ENCODE peak calls at places on chromosomes 11 and 22, in eight cellular contexts. X is suprapubic skin, F is sigmoid colon, I is ovary, O is tibial nerve, K is transverse colon, J is stomach, V is A549. R is an unnamed sample.

GRCh38 chr22:36860821-36861659 is at the start of gene NCF4:
- DNase-seq in V (no peak), X (no peak), F (peak), I (no peak), O (peak), K (peak), J (peak), R (peak)

GRCh38 chr11:107770546-107770945 is 58.7 kb upstream of the SLN start:
- DNase-seq in I (no peak), J (no peak), F (no peak), X (no peak), O (no peak), K (no peak), V (no peak), R (no peak)

GRCh38 chr11:118401880-118402590 is 629 bp downstream of the ATP5MG start:
- DNase-seq in X (no peak), F (no peak), I (no peak), V (peak), O (no peak), K (no peak), J (no peak), R (no peak)

GRCh38 chr11:64016512-64016911 is 19.2 kb upstream of the FLRT1 start:
- DNase-seq in O (no peak), K (no peak), I (no peak), J (no peak), F (no peak), X (no peak), V (no peak), R (no peak)

GRCh38 chr11:82776377-82776776 is 42.7 kb upstream of the FAM181B start:
- DNase-seq in J (no peak), I (no peak), X (no peak), F (no peak), K (no peak), O (no peak), V (no peak), R (no peak)

GRCh38 chr11:44556735-44557409 is 8.6 kb upstream of the CD82 start:
- DNase-seq in F (peak), K (peak), O (peak), I (peak), V (peak), J (peak), X (no peak), R (no peak)

GRCh38 chr22:22479999-22480532 is 28.5 kb downstream of the ZNF280B start:
- DNase-seq in F (no peak), V (no peak), O (no peak), I (no peak), X (no peak), K (no peak), J (no peak), R (no peak)

GRCh38 chr11:492416-493226 is 14.4 kb downstream of the RNH1 start:
- DNase-seq in J (no peak), V (no peak), X (no peak), K (no peak), F (no peak), I (no peak), O (no peak), R (no peak)

GRCh38 chr11:117152066-117152465 is 8.0 kb downstream of the PAFAH1B2 start:
- DNase-seq in X (no peak), F (no peak), O (no peak), K (no peak), V (no peak), J (no peak), I (no peak), R (no peak)

GRCh38 chr11:45788887-45789286 is 16.1 kb upstream of the SLC35C1 start:
- DNase-seq in I (no peak), V (no peak), J (no peak), K (no peak), X (no peak), O (no peak), F (no peak), R (no peak)

GRCh38 chr22:17009640-17010291 is 1.7 kb upstream of the GAB4 start:
- DNase-seq in O (no peak), V (no peak), F (no peak), I (no peak), K (no peak), J (no peak), X (no peak), R (no peak)

GRCh38 chr11:19209617-19210016 is 7.8 kb upstream of the CSRP3 start:
- DNase-seq in J (no peak), X (no peak), K (no peak), O (no peak), V (no peak), F (no peak), I (no peak), R (no peak)

GRCh38 chr11:126948563-126948962 is 52.0 kb downstream of the KIRREL3 start:
- DNase-seq in F (no peak), O (no peak), K (no peak), X (no peak), I (no peak), V (no peak), J (no peak), R (no peak)

GRCh38 chr11:19093976-19094375 is 23.0 kb upstream of the ZDHHC13 start:
- DNase-seq in F (no peak), I (no peak), V (no peak), O (no peak), K (no peak), J (no peak), X (no peak), R (no peak)

GRCh38 chr22:39208013-39208680 is 36.6 kb downstream of the PDGFB start:
- DNase-seq in V (no peak), F (peak), K (no peak), I (no peak), X (peak), O (no peak), J (no peak), R (no peak)

GRCh38 chr11:94194712-94195111 is 66.1 kb downstream of the PANX1 start:
- DNase-seq in V (no peak), O (no peak), F (no peak), J (no peak), X (no peak), K (no peak), I (no peak), R (peak)

GRCh38 chr22:38144025-38144405 is 33.5 kb upstream of the BAIAP2L2 start:
- DNase-seq in I (no peak), X (peak), J (no peak), K (no peak), O (no peak), V (peak), F (no peak), R (no peak)

GRCh38 chr11:12693485-12694181 is 19.4 kb downstream of the TEAD1 start:
- DNase-seq in O (peak), J (peak), F (peak), I (no peak), X (no peak), V (peak), K (peak), R (peak)

GRCh38 chr11:17790453-17790852 is 55.9 kb downstream of the KCNC1 start:
- DNase-seq in O (no peak), X (no peak), V (no peak), K (no peak), I (no peak), J (no peak), F (no peak), R (no peak)

GRCh38 chr11:12930850-12931249 is 78.3 kb upstream of the RASSF10 start:
- DNase-seq in X (no peak), V (no peak), I (no peak), J (no peak), F (no peak), O (no peak), K (no peak), R (no peak)

GRCh38 chr11:78645226-78646202 is 70.8 kb upstream of the NARS2 start:
- DNase-seq in F (no peak), V (peak), K (peak), I (peak), X (no peak), J (peak), O (peak), R (no peak)

GRCh38 chr22:34973926-34974325 is 92.0 kb upstream of the ISX start:
- DNase-seq in J (no peak), V (no peak), X (no peak), O (no peak), K (no peak), I (no peak), F (no peak), R (no peak)

GRCh38 chr11:12512132-12512531 is 134.8 kb downstream of the PARVA start:
- DNase-seq in V (no peak), O (no peak), J (no peak), X (no peak), F (no peak), K (no peak), I (no peak), R (no peak)

GRCh38 chr22:39360674-39361413 is 11.1 kb downstream of the SYNGR1 start:
- DNase-seq in K (no peak), V (peak), O (no peak), J (no peak), F (no peak), I (no peak), X (no peak), R (no peak)

GRCh38 chr11:7577883-7578242 is 64.1 kb downstream of the PPFIBP2 start:
- DNase-seq in F (no peak), K (no peak), O (no peak), J (no peak), I (no peak), V (no peak), X (no peak), R (no peak)

GRCh38 chr22:29710922-29711593 is 8.7 kb upstream of the CABP7 start:
- DNase-seq in O (no peak), K (peak), V (no peak), J (peak), X (no peak), I (no peak), F (no peak), R (no peak)

GRCh38 chr11:93515438-93515837 is 27.8 kb downstream of the SMCO4 start:
- DNase-seq in X (no peak), K (no peak), F (no peak), O (no peak), I (no peak), V (no peak), J (no peak), R (no peak)

GRCh38 chr11:46916669-46917108 is 1.7 kb downstream of the LRP4 start:
- DNase-seq in V (peak), J (peak), X (no peak), F (peak), I (peak), O (no peak), K (peak), R (peak)

GRCh38 chr11:43947003-43947500 is 4.6 kb downstream of the C11orf96 start:
- DNase-seq in K (no peak), O (no peak), F (no peak), I (peak), X (no peak), J (no peak), V (peak), R (peak)

GRCh38 chr11:47152953-47153950 is 23.4 kb downstream of the ARFGAP2 start:
- DNase-seq in I (peak), J (peak), F (peak), K (peak), O (peak), V (peak), X (peak), R (peak)

GRCh38 chr11:32586576-32587190 is 3.1 kb downstream of the EIF3M start:
- DNase-seq in O (no peak), X (no peak), K (no peak), V (peak), F (no peak), J (no peak), I (no peak), R (no peak)

GRCh38 chr11:31870609-31871309 is 59.6 kb upstream of the PAX6 start:
- DNase-seq in J (peak), K (peak), V (peak), O (no peak), X (no peak), I (no peak), F (no peak), R (peak)

GRCh38 chr11:39745401-39745800 is 1714.1 kb downstream of the LRRC4C start:
- DNase-seq in J (no peak), O (no peak), K (no peak), F (no peak), I (no peak), X (no peak), V (peak), R (no peak)

GRCh38 chr11:68401856-68402255 is 58.7 kb upstream of the PPP6R3 start:
- DNase-seq in J (no peak), X (no peak), V (no peak), F (no peak), O (no peak), K (no peak), I (no peak), R (no peak)

GRCh38 chr11:68403424-68403823 is 57.1 kb upstream of the PPP6R3 start:
- DNase-seq in J (no peak), I (no peak), K (no peak), O (no peak), F (no peak), V (no peak), X (no peak), R (peak)

GRCh38 chr11:68403831-68404230 is 56.7 kb upstream of the PPP6R3 start:
- DNase-seq in V (no peak), I (no peak), O (no peak), X (no peak), K (no peak), J (no peak), F (no peak), R (no peak)

GRCh38 chr11:68399916-68400315 is 60.6 kb upstream of the PPP6R3 start:
- DNase-seq in I (peak), K (no peak), F (no peak), J (no peak), O (no peak), V (no peak), X (no peak), R (peak)

GRCh38 chr11:68402355-68403031 is 58.1 kb upstream of the PPP6R3 start:
- DNase-seq in F (no peak), X (no peak), J (no peak), I (no peak), O (no peak), V (no peak), K (no peak), R (no peak)
- TF ChIP-seq EP300 in F (no peak), X (no peak), J (no peak), I (no peak), O (no peak), V (no peak), K (no peak), R (no peak)

DNA sequence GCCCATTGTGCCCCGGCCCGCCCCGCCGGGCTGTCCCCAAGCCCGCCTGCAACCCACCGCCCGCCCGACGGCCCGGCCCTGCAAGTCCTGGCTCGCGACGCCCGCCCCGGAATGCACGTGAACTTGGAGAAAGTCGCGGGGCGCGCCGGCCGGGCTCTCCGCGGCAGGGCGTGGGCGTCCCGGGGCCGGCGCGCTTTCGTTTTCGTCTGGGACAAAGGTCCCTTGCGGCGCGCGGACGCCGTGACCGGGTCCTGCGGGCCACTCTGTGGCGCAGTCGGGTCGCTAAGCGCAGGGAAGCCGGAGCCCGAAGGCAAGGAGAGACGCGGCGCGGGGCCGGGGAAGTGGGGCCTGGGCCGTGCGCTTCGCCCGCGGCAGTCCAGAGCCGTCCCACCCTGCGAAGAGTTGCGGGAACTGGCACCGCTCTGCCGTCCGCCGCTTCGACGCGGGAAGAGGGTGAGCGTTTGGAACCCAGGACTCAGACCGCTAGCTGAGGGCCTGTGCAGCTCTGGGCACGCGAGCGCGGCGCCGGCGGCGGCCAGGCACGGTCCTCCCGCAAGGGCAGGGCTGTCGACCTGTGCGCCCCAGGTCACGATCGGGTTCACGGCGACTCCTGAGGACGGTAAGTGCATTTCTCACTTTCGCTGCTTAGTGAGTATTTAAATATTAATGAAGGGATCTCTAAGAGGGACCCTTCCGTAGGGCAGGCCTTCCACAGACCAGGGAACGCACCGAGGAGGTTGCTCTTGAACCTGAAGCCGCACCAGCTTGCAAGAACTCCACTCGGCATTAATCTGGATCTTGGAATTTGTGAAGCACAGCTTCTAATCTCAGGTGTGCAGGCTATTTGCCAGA is 78.1 kb upstream of the PPARA start:
- DNase-seq in I (peak), K (peak), X (peak), F (peak), V (no peak), O (peak), J (peak), R (peak)
- TF ChIP-seq POLR2A in I (no peak), K (peak), X (no peak), F (no peak), V (no peak), O (peak), J (no peak), R (peak)

DNA sequence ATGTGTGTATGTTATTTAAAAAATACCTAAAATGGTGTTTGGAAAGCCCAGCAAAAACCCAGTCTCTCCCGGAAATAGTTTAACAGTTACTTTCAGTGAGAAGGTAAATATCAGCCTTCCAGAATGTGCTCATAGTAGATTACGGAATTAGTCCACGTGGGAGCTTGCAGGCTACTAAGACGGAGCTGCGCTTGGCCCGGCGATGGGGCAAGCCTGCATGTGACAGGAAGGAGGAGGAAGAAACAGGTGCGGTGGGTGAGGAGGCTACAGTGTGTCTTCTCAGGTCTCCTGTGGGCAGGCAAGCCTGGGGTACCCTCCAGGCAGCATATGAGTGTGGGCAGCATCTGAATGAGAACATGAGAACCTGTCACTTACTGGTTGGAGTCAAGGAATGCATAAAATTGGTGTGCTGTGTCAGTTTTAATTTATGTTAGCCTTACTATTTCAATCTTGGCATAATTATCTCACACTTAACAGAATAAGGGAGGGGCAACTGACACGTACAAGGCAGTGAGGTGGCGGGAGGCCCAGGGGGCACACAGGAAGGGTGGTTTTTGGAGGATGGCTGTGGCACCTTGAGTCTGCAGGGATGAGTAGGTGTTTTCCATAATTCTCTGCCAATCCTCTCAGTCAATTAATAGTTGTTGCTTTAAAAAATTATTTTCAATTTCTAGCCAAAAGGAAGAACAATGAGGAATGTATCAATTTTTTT is 35.7 kb downstream of the CLMP start:
- DNase-seq in F (no peak), X (no peak), O (no peak), I (no peak), J (no peak), K (no peak), V (peak), R (peak)
- TF ChIP-seq EP300 in F (no peak), X (no peak), O (no peak), I (no peak), J (no peak), K (no peak), V (no peak), R (no peak)

DNA sequence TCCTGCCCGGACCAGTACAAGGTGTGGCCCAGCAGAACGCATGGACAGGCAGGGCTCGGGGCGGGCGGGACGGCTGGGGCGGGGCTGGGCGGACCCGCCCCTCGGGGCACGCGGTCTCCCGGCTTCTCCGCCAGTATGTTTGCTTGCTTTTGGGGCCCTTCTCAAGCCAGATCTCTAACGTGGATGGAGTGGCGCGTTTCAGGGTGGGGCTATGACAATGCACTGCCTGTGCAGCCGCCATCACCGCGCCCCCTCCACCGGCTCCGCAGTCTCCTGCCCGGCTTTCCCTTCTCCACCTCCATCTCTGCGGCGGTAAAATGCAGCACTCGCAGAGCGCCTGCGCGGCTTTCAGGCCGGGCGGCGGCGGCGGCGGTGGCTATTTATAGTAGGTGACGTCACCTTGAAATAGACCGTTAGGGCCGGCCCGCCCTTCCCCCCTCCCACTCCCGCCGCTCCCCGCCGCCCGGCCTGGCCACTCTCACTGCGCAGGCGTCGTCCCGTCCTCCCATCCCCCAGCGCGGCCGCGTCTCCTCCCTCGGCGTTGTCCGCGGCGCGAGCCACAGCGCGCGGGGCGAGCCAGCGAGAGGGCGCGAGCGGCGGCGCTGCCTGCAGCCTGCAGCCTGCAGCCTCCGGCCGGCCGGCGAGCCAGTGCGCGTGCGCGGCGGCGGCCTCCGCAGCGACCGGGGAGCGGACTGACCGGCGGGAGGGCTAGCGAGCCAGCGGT is at the start of gene YWHAH:
- DNase-seq in J (peak), F (peak), O (peak), V (peak), I (peak), X (peak), K (peak), R (peak)
- TF ChIP-seq POLR2A in J (no peak), F (no peak), O (peak), V (peak), I (peak), X (peak), K (peak), R (peak)

GRCh38 chr11:106288057-106288456 is 210.6 kb downstream of the AASDHPPT start:
- DNase-seq in I (no peak), J (no peak), K (no peak), X (no peak), V (no peak), O (no peak), F (no peak), R (no peak)
- TF ChIP-seq EP300 in I (no peak), J (no peak), K (no peak), X (no peak), V (no peak), O (no peak), F (no peak), R (no peak)

DNA sequence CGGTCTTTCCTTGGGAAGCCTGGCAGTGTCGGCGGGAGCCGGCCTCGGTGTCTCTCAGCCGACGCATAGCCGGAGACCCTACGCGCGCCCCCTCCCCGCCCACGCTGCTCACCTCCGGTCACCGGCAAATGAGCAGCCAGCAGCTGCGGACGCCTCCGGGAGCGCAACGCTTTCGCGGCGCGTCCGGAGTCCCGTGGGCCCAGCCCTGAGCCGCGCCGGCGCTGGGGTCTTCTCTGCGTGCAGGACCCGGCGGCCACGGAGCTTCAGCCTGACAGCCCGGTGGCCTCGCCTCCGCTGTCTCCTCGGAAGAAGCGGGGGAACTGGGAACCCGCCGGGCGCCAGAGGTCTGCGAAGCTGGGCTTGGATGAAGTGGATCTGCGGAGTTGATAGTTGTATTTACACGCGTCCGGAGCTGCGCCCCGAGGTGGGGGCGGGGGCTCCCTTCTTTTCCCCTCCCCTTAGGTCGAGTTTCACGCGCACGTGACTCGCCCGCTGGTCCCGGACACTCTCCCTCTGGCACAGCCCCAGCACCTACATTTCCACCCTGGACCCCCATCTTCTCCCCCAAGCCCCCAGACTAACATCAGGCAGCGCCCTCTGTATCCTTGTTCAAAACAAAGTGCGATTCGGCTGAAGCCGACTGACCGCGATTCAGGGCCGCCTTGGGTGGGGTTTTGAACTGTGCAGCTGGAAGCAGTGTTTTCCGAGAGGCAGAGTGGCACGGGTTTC is at the start of gene SLC43A1:
- DNase-seq in X (no peak), F (peak), V (no peak), I (peak), J (peak), K (peak), O (peak), R (peak)
- TF ChIP-seq POLR2A in X (no peak), F (no peak), V (no peak), I (no peak), J (no peak), K (no peak), O (peak), R (no peak)